ENCODE peak calls at places on chromosome 9, in nine cellular contexts. One of them, this sample, is unnamed.

GRCh38 chr9:83304686-83305085 is 233.5 kb downstream of the FRMD3 start:
- DNase-seq in hepatocyte: peak
- DNase-seq in H9: no peak
- DNase-seq in RWPE1: no peak
- DNase-seq in DND-41: no peak
- DNase-seq in fibroblast of lung: peak
- DNase-seq in heart right ventricle: peak
- DNase-seq in psoas muscle: peak
- DNase-seq in RWPE2: no peak
- DNase-seq in this sample: peak

GRCh38 chr9:131289301-131290038 is at the start of gene PLPP7:
- DNase-seq in hepatocyte: no peak
- DNase-seq in RWPE1: no peak
- DNase-seq in RWPE2: no peak
- DNase-seq in heart right ventricle: peak
- DNase-seq in DND-41: no peak
- DNase-seq in fibroblast of lung: peak
- DNase-seq in H9: peak
- DNase-seq in psoas muscle: peak
- DNase-seq in this sample: peak

GRCh38 chr9:87516222-87516930 is 18.7 kb downstream of the DAPK1 start:
- DNase-seq in fibroblast of lung: peak
- DNase-seq in RWPE1: no peak
- DNase-seq in heart right ventricle: peak
- DNase-seq in hepatocyte: peak
- DNase-seq in H9: no peak
- DNase-seq in DND-41: no peak
- DNase-seq in RWPE2: no peak
- DNase-seq in psoas muscle: peak
- DNase-seq in this sample: peak

GRCh38 chr9:76691761-76692313 is 72.4 kb upstream of the PCA3 start:
- DNase-seq in H9: no peak
- DNase-seq in heart right ventricle: no peak
- DNase-seq in hepatocyte: peak
- DNase-seq in DND-41: no peak
- DNase-seq in psoas muscle: no peak
- DNase-seq in fibroblast of lung: peak
- DNase-seq in RWPE1: no peak
- DNase-seq in RWPE2: no peak
- DNase-seq in this sample: no peak

GRCh38 chr9:15357050-15357653 is 50.1 kb upstream of the TTC39B start:
- DNase-seq in H9: peak
- DNase-seq in DND-41: peak
- DNase-seq in hepatocyte: peak
- DNase-seq in fibroblast of lung: no peak
- DNase-seq in RWPE1: no peak
- DNase-seq in heart right ventricle: no peak
- DNase-seq in psoas muscle: peak
- DNase-seq in RWPE2: no peak
- DNase-seq in this sample: no peak

GRCh38 chr9:128833696-128834095 is 4.1 kb upstream of the SPOUT1 start:
- DNase-seq in RWPE1: no peak
- DNase-seq in RWPE2: no peak
- DNase-seq in fibroblast of lung: no peak
- DNase-seq in DND-41: no peak
- DNase-seq in psoas muscle: no peak
- DNase-seq in hepatocyte: no peak
- DNase-seq in heart right ventricle: no peak
- DNase-seq in H9: no peak
- DNase-seq in this sample: no peak

GRCh38 chr9:124665391-124666058 is 105.6 kb downstream of the NR6A1 start:
- DNase-seq in RWPE1: peak
- DNase-seq in heart right ventricle: no peak
- DNase-seq in RWPE2: no peak
- DNase-seq in fibroblast of lung: no peak
- DNase-seq in psoas muscle: no peak
- DNase-seq in H9: no peak
- DNase-seq in hepatocyte: peak
- DNase-seq in DND-41: no peak
- DNase-seq in this sample: no peak

GRCh38 chr9:128164332-128164885 is 4.3 kb downstream of the BBLN start:
- DNase-seq in heart right ventricle: no peak
- DNase-seq in fibroblast of lung: no peak
- DNase-seq in DND-41: no peak
- DNase-seq in H9: no peak
- DNase-seq in RWPE2: no peak
- DNase-seq in RWPE1: no peak
- DNase-seq in psoas muscle: no peak
- DNase-seq in hepatocyte: no peak
- DNase-seq in this sample: no peak

GRCh38 chr9:121725008-121725795 is 73.8 kb downstream of the DAB2IP start:
- DNase-seq in RWPE1: peak
- DNase-seq in heart right ventricle: peak
- DNase-seq in hepatocyte: peak
- DNase-seq in DND-41: no peak
- DNase-seq in fibroblast of lung: peak
- DNase-seq in RWPE2: no peak
- DNase-seq in psoas muscle: peak
- DNase-seq in H9: no peak
- DNase-seq in this sample: peak

GRCh38 chr9:89863837-89864236 is 259.0 kb downstream of the GADD45G start:
- DNase-seq in RWPE2: no peak
- DNase-seq in psoas muscle: no peak
- DNase-seq in DND-41: no peak
- DNase-seq in H9: no peak
- DNase-seq in fibroblast of lung: no peak
- DNase-seq in heart right ventricle: no peak
- DNase-seq in RWPE1: no peak
- DNase-seq in hepatocyte: no peak
- DNase-seq in this sample: peak

GRCh38 chr9:133767008-133767407 is 28.9 kb upstream of the SARDH start:
- DNase-seq in hepatocyte: no peak
- DNase-seq in H9: no peak
- DNase-seq in DND-41: no peak
- DNase-seq in psoas muscle: no peak
- DNase-seq in fibroblast of lung: no peak
- DNase-seq in RWPE2: no peak
- DNase-seq in heart right ventricle: no peak
- DNase-seq in RWPE1: no peak
- DNase-seq in this sample: no peak

GRCh38 chr9:37405350-37405749 is 17.1 kb upstream of the GRHPR start:
- DNase-seq in hepatocyte: no peak
- DNase-seq in RWPE2: no peak
- DNase-seq in RWPE1: no peak
- DNase-seq in psoas muscle: no peak
- DNase-seq in DND-41: no peak
- DNase-seq in fibroblast of lung: no peak
- DNase-seq in H9: no peak
- DNase-seq in heart right ventricle: no peak
- DNase-seq in this sample: no peak

GRCh38 chr9:23379842-23380241 is 446.2 kb downstream of the ELAVL2 start:
- DNase-seq in hepatocyte: peak
- DNase-seq in RWPE2: no peak
- DNase-seq in psoas muscle: no peak
- DNase-seq in RWPE1: no peak
- DNase-seq in fibroblast of lung: no peak
- DNase-seq in DND-41: no peak
- DNase-seq in heart right ventricle: no peak
- DNase-seq in H9: no peak
- DNase-seq in this sample: peak

GRCh38 chr9:109953813-109954489 is 174.0 kb downstream of the PALM2AKAP2 start:
- DNase-seq in heart right ventricle: no peak
- DNase-seq in H9: no peak
- DNase-seq in psoas muscle: no peak
- DNase-seq in hepatocyte: no peak
- DNase-seq in RWPE2: no peak
- DNase-seq in fibroblast of lung: no peak
- DNase-seq in DND-41: no peak
- DNase-seq in RWPE1: no peak
- DNase-seq in this sample: no peak

GRCh38 chr9:37408933-37409710 is 13.4 kb upstream of the GRHPR start:
- DNase-seq in H9: no peak
- DNase-seq in fibroblast of lung: no peak
- DNase-seq in DND-41: peak
- DNase-seq in hepatocyte: no peak
- DNase-seq in heart right ventricle: no peak
- DNase-seq in RWPE2: no peak
- DNase-seq in RWPE1: no peak
- DNase-seq in psoas muscle: no peak
- DNase-seq in this sample: no peak

GRCh38 chr9:19662213-19662612 is 126.6 kb downstream of the SLC24A2 start:
- DNase-seq in psoas muscle: no peak
- DNase-seq in RWPE2: no peak
- DNase-seq in hepatocyte: no peak
- DNase-seq in RWPE1: no peak
- DNase-seq in DND-41: no peak
- DNase-seq in heart right ventricle: no peak
- DNase-seq in fibroblast of lung: no peak
- DNase-seq in H9: no peak
- DNase-seq in this sample: no peak
- H3K27ac ChIP-seq in psoas muscle: no peak
- H3K27ac ChIP-seq in RWPE2: no peak
- H3K27ac ChIP-seq in hepatocyte: no peak
- H3K27ac ChIP-seq in RWPE1: no peak
- H3K27ac ChIP-seq in DND-41: no peak
- H3K27ac ChIP-seq in heart right ventricle: no peak
- H3K27ac ChIP-seq in fibroblast of lung: no peak
- H3K27ac ChIP-seq in H9: no peak
- H3K27ac ChIP-seq in this sample: no peak

DNA sequence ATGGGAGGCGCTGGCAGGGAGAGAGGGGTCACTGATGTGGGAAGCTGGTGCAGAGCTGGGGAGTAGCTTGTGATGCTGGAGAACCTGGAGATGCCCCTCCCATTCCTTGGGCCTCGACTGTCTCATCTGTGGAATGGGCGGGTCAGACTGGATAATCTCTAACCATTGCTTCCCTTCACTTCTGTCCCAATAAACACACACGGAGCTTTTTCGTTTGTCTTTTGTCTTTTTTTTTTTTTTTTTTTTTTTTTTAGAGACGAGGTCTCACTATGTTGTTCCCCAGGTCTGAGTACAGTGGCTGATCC is 36.5 kb downstream of the ALG2 start:
- DNase-seq in RWPE2: no peak
- DNase-seq in fibroblast of lung: no peak
- DNase-seq in H9: no peak
- DNase-seq in DND-41: no peak
- DNase-seq in RWPE1: no peak
- DNase-seq in heart right ventricle: no peak
- DNase-seq in psoas muscle: no peak
- DNase-seq in hepatocyte: no peak
- DNase-seq in this sample: no peak
- TF ChIP-seq CTCF in RWPE2: no peak
- TF ChIP-seq CTCF in fibroblast of lung: no peak
- TF ChIP-seq CTCF in H9: no peak
- TF ChIP-seq CTCF in DND-41: no peak
- TF ChIP-seq CTCF in RWPE1: no peak
- TF ChIP-seq CTCF in heart right ventricle: no peak
- TF ChIP-seq CTCF in psoas muscle: no peak
- TF ChIP-seq CTCF in hepatocyte: no peak
- TF ChIP-seq CTCF in this sample: no peak

DNA sequence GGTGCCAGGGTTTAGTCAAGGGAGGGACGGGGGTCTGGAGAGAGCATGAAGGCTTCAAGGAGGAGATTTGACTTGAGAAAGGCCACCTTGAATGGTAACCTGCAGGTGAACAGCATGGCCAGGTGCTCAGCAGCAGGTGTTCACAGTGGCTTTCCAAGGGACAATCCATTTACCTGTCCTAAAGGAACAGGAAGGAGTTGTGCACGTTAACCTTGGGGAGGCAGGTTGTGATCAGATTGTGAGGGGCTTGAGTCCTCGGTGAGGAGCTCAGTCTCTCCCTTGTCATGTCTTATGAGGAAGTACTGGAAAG is 120.1 kb upstream of the ERCC6L2 start:
- DNase-seq in RWPE2: no peak
- DNase-seq in heart right ventricle: no peak
- DNase-seq in fibroblast of lung: no peak
- DNase-seq in RWPE1: no peak
- DNase-seq in hepatocyte: no peak
- DNase-seq in psoas muscle: no peak
- DNase-seq in H9: no peak
- DNase-seq in DND-41: no peak
- DNase-seq in this sample: no peak
- H3K27ac ChIP-seq in RWPE2: no peak
- H3K27ac ChIP-seq in heart right ventricle: peak
- H3K27ac ChIP-seq in fibroblast of lung: no peak
- H3K27ac ChIP-seq in RWPE1: peak
- H3K27ac ChIP-seq in hepatocyte: no peak
- H3K27ac ChIP-seq in psoas muscle: no peak
- H3K27ac ChIP-seq in H9: no peak
- H3K27ac ChIP-seq in DND-41: no peak
- H3K27ac ChIP-seq in this sample: peak

DNA sequence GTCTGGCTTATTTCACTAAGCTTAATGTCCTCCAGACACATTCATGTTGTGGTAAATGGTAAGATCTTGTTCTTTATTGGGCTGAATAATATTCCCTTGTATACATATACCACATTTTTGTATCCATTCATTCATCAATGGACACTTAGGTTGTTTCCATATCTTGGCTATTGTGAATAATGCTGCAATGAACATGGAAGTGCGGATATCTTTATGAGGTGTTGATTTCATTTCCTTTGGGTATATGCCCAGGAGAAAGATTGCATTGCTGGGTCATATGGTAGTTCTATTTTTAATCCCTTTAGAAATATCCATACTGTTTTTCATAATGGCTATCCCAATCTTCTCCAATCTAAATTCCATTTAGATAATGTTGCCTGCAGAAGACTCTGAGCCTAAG is 77.9 kb upstream of the TNC start:
- DNase-seq in fibroblast of lung: peak
- DNase-seq in RWPE1: no peak
- DNase-seq in H9: no peak
- DNase-seq in psoas muscle: no peak
- DNase-seq in RWPE2: no peak
- DNase-seq in DND-41: no peak
- DNase-seq in heart right ventricle: no peak
- DNase-seq in hepatocyte: no peak
- DNase-seq in this sample: no peak
- TF ChIP-seq CTCF in fibroblast of lung: no peak
- TF ChIP-seq CTCF in RWPE1: no peak
- TF ChIP-seq CTCF in H9: no peak
- TF ChIP-seq CTCF in psoas muscle: no peak
- TF ChIP-seq CTCF in RWPE2: no peak
- TF ChIP-seq CTCF in DND-41: no peak
- TF ChIP-seq CTCF in heart right ventricle: no peak
- TF ChIP-seq CTCF in hepatocyte: no peak
- TF ChIP-seq CTCF in this sample: no peak

DNA sequence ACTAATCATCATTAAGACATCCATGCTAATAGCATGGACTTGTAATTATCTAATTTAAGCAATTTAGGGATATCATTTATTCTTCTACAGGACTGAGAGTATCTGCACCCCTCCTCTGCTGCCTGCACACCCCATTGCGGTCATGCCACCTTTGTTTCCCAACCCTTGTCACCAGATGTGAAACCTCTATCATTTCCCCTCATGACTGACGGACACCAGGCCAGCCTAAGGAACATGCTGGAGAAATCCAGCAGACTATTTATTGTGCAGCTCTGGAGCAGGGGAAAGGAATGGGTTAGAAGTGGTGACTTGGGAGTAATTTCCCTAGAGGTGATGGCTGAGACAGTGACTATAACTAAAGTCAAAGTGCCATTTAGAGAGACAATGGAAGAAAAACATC is 40.7 kb downstream of the UGCG start:
- DNase-seq in fibroblast of lung: no peak
- DNase-seq in hepatocyte: no peak
- DNase-seq in heart right ventricle: no peak
- DNase-seq in RWPE2: no peak
- DNase-seq in RWPE1: no peak
- DNase-seq in H9: no peak
- DNase-seq in psoas muscle: no peak
- DNase-seq in DND-41: no peak
- DNase-seq in this sample: no peak
- H3K27ac ChIP-seq in fibroblast of lung: peak
- H3K27ac ChIP-seq in hepatocyte: peak
- H3K27ac ChIP-seq in heart right ventricle: no peak
- H3K27ac ChIP-seq in RWPE2: peak
- H3K27ac ChIP-seq in RWPE1: no peak
- H3K27ac ChIP-seq in H9: no peak
- H3K27ac ChIP-seq in psoas muscle: no peak
- H3K27ac ChIP-seq in DND-41: no peak
- H3K27ac ChIP-seq in this sample: no peak